ENCODE peak calls at places on chromosomes 3 and 15, in six cellular contexts. U, W, L, Q, J and A are unnamed samples.

GRCh38 chr3:126870608-126871210 is 112.2 kb upstream of the PLXNA1 start:
- DNase-seq in Q (no peak), J (no peak), U (no peak), L (no peak), W (no peak), A (peak; percentile 15)

GRCh38 chr15:62209821-62210220 is 44.7 kb upstream of the C2CD4B start:
- DNase-seq in J (no peak), Q (no peak), L (no peak), U (no peak), W (no peak), A (no peak)

GRCh38 chr15:39645138-39645975 is 64.5 kb downstream of the THBS1 start:
- DNase-seq in Q (no peak), J (no peak), W (no peak), L (no peak), U (no peak), A (no peak)

GRCh38 chr15:45179221-45179985 is 8.4 kb downstream of the SHF start:
- DNase-seq in U (no peak), Q (no peak), W (peak; percentile 43), L (no peak), J (no peak), A (no peak)

GRCh38 chr3:189572249-189572648 is 58.9 kb upstream of the TP63 start:
- DNase-seq in L (no peak), U (no peak), J (peak; percentile 20), W (peak; percentile 82), Q (no peak), A (no peak)

GRCh38 chr15:71559098-71559497 is 251.3 kb upstream of the NR2E3 start:
- DNase-seq in J (no peak), U (no peak), Q (no peak), L (no peak), W (no peak), A (no peak)

GRCh38 chr3:134376385-134376765 is 2.1 kb upstream of the AMOTL2 start:
- DNase-seq in L (no peak), Q (no peak), J (no peak), W (no peak), U (no peak), A (no peak)

GRCh38 chr15:52481915-52482314 is 46.8 kb downstream of the MYO5A start:
- DNase-seq in W (no peak), J (no peak), L (no peak), Q (no peak), U (peak; percentile 67), A (peak; percentile 67)

GRCh38 chr3:106699093-106699492 is 678.1 kb upstream of the CCDC54 start:
- DNase-seq in W (no peak), Q (no peak), U (no peak), J (peak; percentile 95), L (no peak), A (no peak)

GRCh38 chr15:25939122-25939521 is 76.0 kb upstream of the ATP10A start:
- DNase-seq in U (no peak), J (no peak), L (no peak), Q (no peak), W (no peak), A (no peak)

GRCh38 chr15:100711479-100712130 is 109.2 kb downstream of the ASB7 start:
- DNase-seq in J (no peak), W (no peak), U (no peak), Q (no peak), L (no peak), A (no peak)

GRCh38 chr3:38051131-38051530 is 12.1 kb downstream of the DLEC1 start:
- DNase-seq in W (no peak), U (no peak), Q (no peak), L (no peak), J (no peak), A (no peak)